ENCODE peak calls at places on chromosomes 12 and 14, in nine cellular contexts. One of them, this sample, is unnamed.

GRCh38 chr14:91890291-91890749 is 23.0 kb upstream of the TC2N start:
- DNase-seq in cardiac muscle cell: no peak
- DNase-seq in AG09319: no peak
- DNase-seq in GDM1: no peak
- DNase-seq in activated T-cell treated with anti-CD3 and anti-CD28 coated beads for 1 hour: no peak
- DNase-seq in HCEC 1CT: no peak
- DNase-seq in hepatocyte: no peak
- DNase-seq in ACHN: no peak
- DNase-seq in NCI-H510A treated with DMSO at 0.1 percent for 48 hours: no peak
- DNase-seq in this sample: no peak

GRCh38 chr12:89353823-89354629 is 1.7 kb upstream of the DUSP6 start:
- DNase-seq in HCEC 1CT: peak
- DNase-seq in NCI-H510A treated with DMSO at 0.1 percent for 48 hours: peak
- DNase-seq in GDM1: peak
- DNase-seq in cardiac muscle cell: peak
- DNase-seq in AG09319: no peak
- DNase-seq in activated T-cell treated with anti-CD3 and anti-CD28 coated beads for 1 hour: peak
- DNase-seq in ACHN: peak
- DNase-seq in hepatocyte: peak
- DNase-seq in this sample: peak

GRCh38 chr14:54709444-54709843 is 142.5 kb downstream of the SAMD4A start:
- DNase-seq in HCEC 1CT: no peak
- DNase-seq in AG09319: no peak
- DNase-seq in NCI-H510A treated with DMSO at 0.1 percent for 48 hours: no peak
- DNase-seq in ACHN: no peak
- DNase-seq in hepatocyte: no peak
- DNase-seq in GDM1: no peak
- DNase-seq in cardiac muscle cell: no peak
- DNase-seq in activated T-cell treated with anti-CD3 and anti-CD28 coated beads for 1 hour: no peak
- DNase-seq in this sample: no peak

GRCh38 chr14:64654931-64655330 is 49.3 kb upstream of the PLEKHG3 start:
- DNase-seq in hepatocyte: no peak
- DNase-seq in ACHN: no peak
- DNase-seq in activated T-cell treated with anti-CD3 and anti-CD28 coated beads for 1 hour: no peak
- DNase-seq in GDM1: no peak
- DNase-seq in cardiac muscle cell: no peak
- DNase-seq in AG09319: no peak
- DNase-seq in HCEC 1CT: no peak
- DNase-seq in NCI-H510A treated with DMSO at 0.1 percent for 48 hours: no peak
- DNase-seq in this sample: no peak

GRCh38 chr12:62977879-62978278 is 42.9 kb upstream of the PPM1H start:
- DNase-seq in HCEC 1CT: no peak
- DNase-seq in ACHN: no peak
- DNase-seq in cardiac muscle cell: no peak
- DNase-seq in GDM1: no peak
- DNase-seq in NCI-H510A treated with DMSO at 0.1 percent for 48 hours: no peak
- DNase-seq in activated T-cell treated with anti-CD3 and anti-CD28 coated beads for 1 hour: no peak
- DNase-seq in hepatocyte: no peak
- DNase-seq in AG09319: no peak
- DNase-seq in this sample: no peak

GRCh38 chr12:103779410-103780092 is 61.5 kb downstream of the NT5DC3 start:
- DNase-seq in activated T-cell treated with anti-CD3 and anti-CD28 coated beads for 1 hour: no peak
- DNase-seq in HCEC 1CT: no peak
- DNase-seq in NCI-H510A treated with DMSO at 0.1 percent for 48 hours: peak
- DNase-seq in cardiac muscle cell: no peak
- DNase-seq in AG09319: no peak
- DNase-seq in ACHN: peak
- DNase-seq in hepatocyte: no peak
- DNase-seq in GDM1: no peak
- DNase-seq in this sample: no peak

GRCh38 chr12:26767865-26768264 is 65.1 kb downstream of the ITPR2 start:
- DNase-seq in AG09319: no peak
- DNase-seq in NCI-H510A treated with DMSO at 0.1 percent for 48 hours: no peak
- DNase-seq in GDM1: no peak
- DNase-seq in hepatocyte: no peak
- DNase-seq in HCEC 1CT: no peak
- DNase-seq in activated T-cell treated with anti-CD3 and anti-CD28 coated beads for 1 hour: no peak
- DNase-seq in cardiac muscle cell: no peak
- DNase-seq in ACHN: no peak
- DNase-seq in this sample: no peak

GRCh38 chr12:131108171-131108955 is 154.7 kb downstream of the ADGRD1 start:
- DNase-seq in HCEC 1CT: no peak
- DNase-seq in GDM1: no peak
- DNase-seq in hepatocyte: no peak
- DNase-seq in cardiac muscle cell: no peak
- DNase-seq in NCI-H510A treated with DMSO at 0.1 percent for 48 hours: no peak
- DNase-seq in AG09319: no peak
- DNase-seq in activated T-cell treated with anti-CD3 and anti-CD28 coated beads for 1 hour: no peak
- DNase-seq in ACHN: no peak
- DNase-seq in this sample: no peak

GRCh38 chr14:68936476-68936875 is 42.6 kb downstream of the ACTN1 start:
- DNase-seq in cardiac muscle cell: no peak
- DNase-seq in ACHN: no peak
- DNase-seq in hepatocyte: no peak
- DNase-seq in NCI-H510A treated with DMSO at 0.1 percent for 48 hours: no peak
- DNase-seq in HCEC 1CT: no peak
- DNase-seq in activated T-cell treated with anti-CD3 and anti-CD28 coated beads for 1 hour: no peak
- DNase-seq in GDM1: no peak
- DNase-seq in AG09319: no peak
- DNase-seq in this sample: no peak

GRCh38 chr14:101505216-101505970 is 55.9 kb upstream of the DIO3 start:
- DNase-seq in activated T-cell treated with anti-CD3 and anti-CD28 coated beads for 1 hour: no peak
- DNase-seq in HCEC 1CT: no peak
- DNase-seq in AG09319: no peak
- DNase-seq in NCI-H510A treated with DMSO at 0.1 percent for 48 hours: no peak
- DNase-seq in ACHN: no peak
- DNase-seq in hepatocyte: no peak
- DNase-seq in cardiac muscle cell: no peak
- DNase-seq in GDM1: no peak
- DNase-seq in this sample: peak

GRCh38 chr12:89889051-89889450 is 180.4 kb upstream of the ATP2B1 start:
- DNase-seq in GDM1: no peak
- DNase-seq in cardiac muscle cell: no peak
- DNase-seq in AG09319: no peak
- DNase-seq in hepatocyte: no peak
- DNase-seq in ACHN: no peak
- DNase-seq in activated T-cell treated with anti-CD3 and anti-CD28 coated beads for 1 hour: no peak
- DNase-seq in HCEC 1CT: peak
- DNase-seq in NCI-H510A treated with DMSO at 0.1 percent for 48 hours: no peak
- DNase-seq in this sample: no peak

GRCh38 chr14:26917086-26917485 is 319.3 kb upstream of the NOVA1 start:
- DNase-seq in GDM1: no peak
- DNase-seq in AG09319: peak
- DNase-seq in activated T-cell treated with anti-CD3 and anti-CD28 coated beads for 1 hour: no peak
- DNase-seq in HCEC 1CT: peak
- DNase-seq in NCI-H510A treated with DMSO at 0.1 percent for 48 hours: no peak
- DNase-seq in cardiac muscle cell: peak
- DNase-seq in ACHN: peak
- DNase-seq in hepatocyte: peak
- DNase-seq in this sample: no peak

GRCh38 chr12:15220961-15221885 is at the start of gene RERG:
- DNase-seq in ACHN: peak
- DNase-seq in AG09319: peak
- DNase-seq in activated T-cell treated with anti-CD3 and anti-CD28 coated beads for 1 hour: peak
- DNase-seq in NCI-H510A treated with DMSO at 0.1 percent for 48 hours: peak
- DNase-seq in hepatocyte: peak
- DNase-seq in GDM1: peak
- DNase-seq in HCEC 1CT: peak
- DNase-seq in cardiac muscle cell: peak
- DNase-seq in this sample: peak

GRCh38 chr14:23141706-23142467 is 22.8 kb upstream of the CEBPE start:
- DNase-seq in hepatocyte: peak
- DNase-seq in cardiac muscle cell: no peak
- DNase-seq in ACHN: no peak
- DNase-seq in activated T-cell treated with anti-CD3 and anti-CD28 coated beads for 1 hour: no peak
- DNase-seq in GDM1: no peak
- DNase-seq in HCEC 1CT: no peak
- DNase-seq in AG09319: peak
- DNase-seq in NCI-H510A treated with DMSO at 0.1 percent for 48 hours: no peak
- DNase-seq in this sample: no peak

GRCh38 chr14:71606575-71606974 is 325.7 kb upstream of the RGS6 start:
- DNase-seq in cardiac muscle cell: no peak
- DNase-seq in AG09319: no peak
- DNase-seq in HCEC 1CT: no peak
- DNase-seq in hepatocyte: no peak
- DNase-seq in GDM1: no peak
- DNase-seq in NCI-H510A treated with DMSO at 0.1 percent for 48 hours: no peak
- DNase-seq in activated T-cell treated with anti-CD3 and anti-CD28 coated beads for 1 hour: no peak
- DNase-seq in ACHN: no peak
- DNase-seq in this sample: no peak

GRCh38 chr12:89382366-89382765 is 30.1 kb upstream of the DUSP6 start:
- DNase-seq in hepatocyte: no peak
- DNase-seq in ACHN: no peak
- DNase-seq in GDM1: no peak
- DNase-seq in AG09319: no peak
- DNase-seq in cardiac muscle cell: no peak
- DNase-seq in HCEC 1CT: no peak
- DNase-seq in activated T-cell treated with anti-CD3 and anti-CD28 coated beads for 1 hour: no peak
- DNase-seq in NCI-H510A treated with DMSO at 0.1 percent for 48 hours: no peak
- DNase-seq in this sample: no peak

GRCh38 chr14:38056270-38056669 is 151.4 kb upstream of the SSTR1 start:
- DNase-seq in GDM1: no peak
- DNase-seq in hepatocyte: no peak
- DNase-seq in ACHN: peak
- DNase-seq in AG09319: no peak
- DNase-seq in cardiac muscle cell: no peak
- DNase-seq in activated T-cell treated with anti-CD3 and anti-CD28 coated beads for 1 hour: no peak
- DNase-seq in HCEC 1CT: no peak
- DNase-seq in NCI-H510A treated with DMSO at 0.1 percent for 48 hours: no peak
- DNase-seq in this sample: no peak

GRCh38 chr12:104355630-104356029 is 52.1 kb downstream of the EID3 start:
- DNase-seq in ACHN: no peak
- DNase-seq in GDM1: no peak
- DNase-seq in HCEC 1CT: no peak
- DNase-seq in AG09319: no peak
- DNase-seq in NCI-H510A treated with DMSO at 0.1 percent for 48 hours: no peak
- DNase-seq in cardiac muscle cell: no peak
- DNase-seq in hepatocyte: no peak
- DNase-seq in activated T-cell treated with anti-CD3 and anti-CD28 coated beads for 1 hour: no peak
- DNase-seq in this sample: no peak

GRCh38 chr12:26246483-26247164 is 51.3 kb downstream of the SSPN start:
- DNase-seq in activated T-cell treated with anti-CD3 and anti-CD28 coated beads for 1 hour: no peak
- DNase-seq in HCEC 1CT: no peak
- DNase-seq in NCI-H510A treated with DMSO at 0.1 percent for 48 hours: no peak
- DNase-seq in GDM1: no peak
- DNase-seq in ACHN: no peak
- DNase-seq in AG09319: no peak
- DNase-seq in cardiac muscle cell: no peak
- DNase-seq in hepatocyte: peak
- DNase-seq in this sample: no peak

GRCh38 chr14:67573268-67574010 is 26.6 kb downstream of the PIGH start:
- DNase-seq in AG09319: no peak
- DNase-seq in NCI-H510A treated with DMSO at 0.1 percent for 48 hours: no peak
- DNase-seq in hepatocyte: no peak
- DNase-seq in activated T-cell treated with anti-CD3 and anti-CD28 coated beads for 1 hour: no peak
- DNase-seq in GDM1: no peak
- DNase-seq in cardiac muscle cell: no peak
- DNase-seq in HCEC 1CT: no peak
- DNase-seq in ACHN: no peak
- DNase-seq in this sample: no peak

GRCh38 chr12:48814313-48815280 is 3.7 kb upstream of the CACNB3 start:
- DNase-seq in hepatocyte: peak
- DNase-seq in cardiac muscle cell: peak
- DNase-seq in AG09319: peak
- DNase-seq in HCEC 1CT: peak
- DNase-seq in NCI-H510A treated with DMSO at 0.1 percent for 48 hours: peak
- DNase-seq in activated T-cell treated with anti-CD3 and anti-CD28 coated beads for 1 hour: peak
- DNase-seq in ACHN: peak
- DNase-seq in GDM1: peak
- DNase-seq in this sample: peak

This sample was measured in 8988T.